ENCODE peak calls at places on chromosome 4, in nine cellular contexts. D, R, I, J, G, W, V, X and P are unnamed samples.

GRCh38 chr4:74108457-74109115 is 9.6 kb upstream of the CXCL2 start:
- ATAC-seq in X (no peak), J (no peak), V (no peak), W (no peak), I (no peak), D (no peak), G (no peak), R (no peak), P (no peak)

GRCh38 chr4:173766231-173766630 is 236.2 kb upstream of the HAND2 start:
- ATAC-seq in V (peak), G (no peak), I (no peak), J (no peak), X (no peak), D (no peak), R (no peak), W (peak), P (no peak)

GRCh38 chr4:73759357-73759756 is 19.0 kb downstream of the CXCL8 start:
- ATAC-seq in I (no peak), W (no peak), J (no peak), R (no peak), X (no peak), D (no peak), G (no peak), V (no peak), P (no peak)

GRCh38 chr4:2593003-2593402 is 56.6 kb downstream of the FAM193A start:
- ATAC-seq in V (no peak), R (no peak), X (no peak), J (peak), D (no peak), W (peak), G (no peak), I (no peak), P (no peak)

GRCh38 chr4:107379054-107379869 is 340.8 kb downstream of the PAPSS1 start:
- ATAC-seq in W (no peak), D (no peak), J (no peak), I (no peak), G (no peak), R (no peak), X (no peak), V (no peak), P (no peak)

GRCh38 chr4:24519649-24520048 is 64.7 kb downstream of the DHX15 start:
- ATAC-seq in D (no peak), G (no peak), V (peak), W (peak), I (no peak), R (no peak), X (no peak), J (no peak), P (no peak)

GRCh38 chr4:184887947-184888346 is 62.2 kb upstream of the ACSL1 start:
- ATAC-seq in R (no peak), J (no peak), D (no peak), V (no peak), X (no peak), W (no peak), G (no peak), I (no peak), P (no peak)

GRCh38 chr4:42655921-42656735 is 777 bp downstream of the ATP8A1 start:
- ATAC-seq in X (peak), R (peak), I (peak), W (peak), J (peak), D (peak), G (peak), V (peak), P (peak)

GRCh38 chr4:124025423-124025822 is 628.8 kb downstream of the SPRY1 start:
- ATAC-seq in X (no peak), V (no peak), D (no peak), R (no peak), G (no peak), W (no peak), I (no peak), J (no peak), P (no peak)

GRCh38 chr4:113499696-113500095 is 261.8 kb downstream of the CAMK2D start:
- ATAC-seq in J (no peak), D (no peak), R (no peak), W (peak), X (no peak), I (no peak), G (no peak), V (peak), P (no peak)

GRCh38 chr4:185941476-185941875 is 127.5 kb upstream of the TLR3 start:
- ATAC-seq in X (no peak), W (peak), I (no peak), G (no peak), V (no peak), D (no peak), R (no peak), J (no peak), P (no peak)

GRCh38 chr4:48509543-48509942 is 19.5 kb downstream of the ZAR1 start:
- ATAC-seq in R (no peak), X (no peak), W (no peak), D (no peak), V (no peak), J (no peak), I (no peak), G (no peak), P (no peak)